ENCODE peak calls at places on chromosomes 7 and 10, in eight cellular contexts. A is lung, R is tibial nerve, Q is endodermal cell, E is choroid plexus epithelial cell, M is stomach, K is heart right ventricle, G is astrocyte of the spinal cord. P is an unnamed sample.

GRCh38 chr10:124414077-124414476 is 4.6 kb downstream of the OAT start:
- DNase-seq in A (no peak), R (no peak), Q (no peak), E (peak), M (no peak), K (no peak), G (peak), P (peak)

GRCh38 chr10:100909506-100910260 is 3.1 kb upstream of the SLF2 start:
- DNase-seq in A (no peak), R (no peak), Q (no peak), E (peak), M (no peak), K (no peak), G (no peak), P (peak)

GRCh38 chr7:82528577-82529305 is 85.2 kb upstream of the CACNA2D1 start:
- DNase-seq in A (no peak), R (no peak), Q (no peak), E (peak), M (no peak), K (no peak), G (peak), P (no peak)

GRCh38 chr7:155408657-155409586 is 49.0 kb upstream of the EN2 start:
- DNase-seq in A (no peak), R (no peak), Q (peak), E (peak), M (no peak), K (no peak), G (no peak), P (no peak)

GRCh38 chr7:134513169-134513752 is 14.1 kb upstream of the AKR1B10 start:
- DNase-seq in A (no peak), R (peak), Q (peak), E (peak), M (peak), K (peak), G (peak), P (peak)

GRCh38 chr7:25894002-25894901 is 257.7 kb upstream of the NFE2L3 start:
- DNase-seq in A (peak), R (no peak), Q (peak), E (peak), M (peak), K (no peak), G (no peak), P (no peak)

GRCh38 chr7:28078036-28078901 is 102.3 kb downstream of the JAZF1 start:
- DNase-seq in A (no peak), R (peak), Q (no peak), E (peak), M (peak), K (peak), G (peak), P (peak)

GRCh38 chr10:239109-239508 is 103.9 kb downstream of the ZMYND11 start:
- DNase-seq in A (no peak), R (no peak), Q (no peak), E (peak), M (no peak), K (no peak), G (peak), P (no peak)

GRCh38 chr7:80496586-80496985 is 15.3 kb downstream of the GNAT3 start:
- DNase-seq in A (no peak), R (no peak), Q (no peak), E (peak), M (no peak), K (no peak), G (peak), P (no peak)

GRCh38 chr7:114630186-114630824 is 215.7 kb downstream of the FOXP2 start:
- DNase-seq in A (no peak), R (no peak), Q (no peak), E (no peak), M (no peak), K (no peak), G (no peak), P (no peak)

GRCh38 chr7:142357953-142358520 is 100.2 kb upstream of the PRSS58 start:
- DNase-seq in A (no peak), R (no peak), Q (peak), E (peak), M (no peak), K (no peak), G (peak), P (peak)

GRCh38 chr7:95396136-95397032 is at the start of gene PON3:
- DNase-seq in A (peak), R (no peak), Q (peak), E (no peak), M (peak), K (peak), G (no peak), P (peak)

GRCh38 chr7:22814261-22815208 is 8.1 kb downstream of the TOMM7 start:
- DNase-seq in A (no peak), R (no peak), Q (no peak), E (peak), M (no peak), K (no peak), G (peak), P (peak)

GRCh38 chr10:13659887-13660544 is 73.3 kb downstream of the PRPF18 start:
- DNase-seq in A (peak), R (peak), Q (peak), E (peak), M (peak), K (peak), G (peak), P (peak)

GRCh38 chr10:31963598-31963980 is 35.0 kb upstream of the ARHGAP12 start:
- DNase-seq in A (no peak), R (no peak), Q (no peak), E (no peak), M (no peak), K (no peak), G (no peak), P (no peak)

GRCh38 chr7:131625817-131626372 is 69.5 kb upstream of the PODXL start:
- DNase-seq in A (no peak), R (no peak), Q (peak), E (peak), M (no peak), K (peak), G (peak), P (peak)

GRCh38 chr10:71694567-71694968 is 25.0 kb downstream of the C10orf105 start:
- DNase-seq in A (peak), R (peak), Q (no peak), E (no peak), M (peak), K (no peak), G (no peak), P (no peak)

DNA sequence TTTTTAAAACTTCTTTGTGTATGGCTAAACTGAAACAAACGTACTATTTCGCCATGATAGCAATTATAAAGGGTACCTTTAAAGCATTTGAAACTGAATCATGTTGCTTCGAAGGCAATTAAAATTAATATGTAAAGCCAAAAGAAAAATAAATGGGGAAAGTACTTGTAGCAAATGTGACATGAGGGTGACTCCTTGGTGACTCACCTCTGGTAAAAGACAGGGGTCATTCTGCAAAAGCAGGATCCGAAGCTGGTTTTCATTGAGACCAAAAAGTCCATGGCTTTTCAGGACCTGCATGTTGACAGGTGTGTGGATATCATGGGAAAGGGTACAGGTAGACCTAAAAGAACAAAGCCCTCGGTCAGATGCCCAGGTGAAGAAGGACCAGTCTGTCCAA is 1.5 kb downstream of the ZC3HAV1L start:
- DNase-seq in A (no peak), R (no peak), Q (no peak), E (no peak), M (no peak), K (no peak), G (no peak), P (no peak)
- H3K4me3 ChIP-seq in A (no peak), R (no peak), Q (no peak), E (peak), M (no peak), K (no peak), G (peak), P (peak)

DNA sequence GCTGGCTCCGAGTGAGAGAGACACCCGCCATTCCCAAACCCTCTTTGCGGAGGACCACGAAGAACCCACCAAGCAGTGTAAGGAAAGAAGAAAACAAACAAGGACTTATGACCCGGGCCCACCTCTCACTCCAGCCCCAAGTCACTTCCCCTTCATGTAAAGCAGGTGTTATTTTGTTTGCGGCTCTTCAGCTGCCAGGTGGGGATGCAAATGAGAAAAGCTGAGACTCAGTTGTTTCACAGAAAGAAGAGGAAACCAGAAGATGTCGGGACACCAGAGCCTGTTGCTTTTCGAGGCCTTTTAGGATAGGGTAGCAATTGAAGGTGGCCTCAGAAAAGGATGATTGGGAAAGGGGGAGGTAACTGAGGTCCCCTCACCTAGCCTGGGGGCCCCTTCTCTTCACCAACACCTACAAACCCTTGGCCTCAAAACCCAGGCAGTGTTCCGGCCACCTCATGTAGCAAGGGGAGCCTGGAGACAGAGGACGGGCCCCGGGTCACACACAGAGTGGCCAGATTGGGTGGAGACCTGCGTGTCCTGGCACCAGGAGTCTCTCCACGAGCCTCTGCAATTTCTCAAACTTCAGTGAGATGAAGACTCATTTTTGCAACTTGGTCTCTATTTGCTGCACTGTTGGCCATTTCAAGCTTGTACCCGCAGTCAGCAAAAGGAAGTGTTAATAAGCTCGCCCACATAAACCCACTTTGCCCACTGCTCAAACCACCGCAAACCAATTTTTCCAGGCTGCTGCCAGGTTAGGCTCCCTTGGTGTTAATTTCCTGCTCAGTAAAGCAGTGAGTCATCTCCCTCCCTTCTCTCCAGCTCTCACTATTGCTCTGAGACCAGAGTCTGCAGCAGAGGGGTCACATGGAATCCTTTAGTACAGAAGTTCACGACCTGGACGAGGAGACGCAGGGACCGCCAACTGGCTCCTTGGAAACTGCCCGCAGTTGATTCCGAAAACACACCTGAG is 45.5 kb downstream of the AOC1 start:
- DNase-seq in A (no peak), R (no peak), Q (no peak), E (peak), M (no peak), K (no peak), G (no peak), P (no peak)
- H3K4me3 ChIP-seq in A (no peak), R (no peak), Q (no peak), E (no peak), M (no peak), K (no peak), G (no peak), P (no peak)

GRCh38 chr10:89217057-89217990 is 10.2 kb upstream of the CH25H start:
- DNase-seq in A (no peak), R (peak), Q (peak), E (peak), M (peak), K (no peak), G (peak), P (peak)
- H3K4me3 ChIP-seq in A (no peak), R (no peak), Q (no peak), E (no peak), M (no peak), K (peak), G (no peak), P (no peak)

GRCh38 chr10:109393425-109393824 is 529.9 kb downstream of the XPNPEP1 start:
- DNase-seq in A (no peak), R (no peak), Q (peak), E (no peak), M (no peak), K (no peak), G (no peak), P (no peak)
- H3K4me3 ChIP-seq in A (no peak), R (no peak), Q (peak), E (no peak), M (no peak), K (no peak), G (no peak), P (no peak)

GRCh38 chr10:5549462-5550249 is 24.9 kb downstream of the CALML3 start:
- DNase-seq in A (no peak), R (no peak), Q (no peak), E (no peak), M (no peak), K (no peak), G (no peak), P (no peak)

GRCh38 chr10:5545778-5546710 is 21.3 kb downstream of the CALML3 start:
- DNase-seq in A (peak), R (peak), Q (peak), E (peak), M (peak), K (peak), G (peak), P (peak)

GRCh38 chr10:5546891-5547683 is 22.3 kb downstream of the CALML3 start:
- DNase-seq in A (peak), R (no peak), Q (peak), E (peak), M (peak), K (no peak), G (peak), P (peak)

GRCh38 chr10:5547684-5547933 is 22.8 kb downstream of the CALML3 start:
- DNase-seq in A (no peak), R (no peak), Q (no peak), E (peak), M (no peak), K (no peak), G (peak), P (peak)

GRCh38 chr10:5547934-5548660 is 23.3 kb downstream of the CALML3 start:
- DNase-seq in A (peak), R (no peak), Q (no peak), E (peak), M (peak), K (no peak), G (peak), P (peak)
- H3K4me3 ChIP-seq in A (no peak), R (peak), Q (no peak), E (no peak), M (peak), K (peak), G (no peak), P (no peak)

GRCh38 chr7:39754326-39755120 is 131.2 kb downstream of the RALA start:
- DNase-seq in A (no peak), R (no peak), Q (peak), E (peak), M (no peak), K (no peak), G (peak), P (peak)
- H3K4me3 ChIP-seq in A (no peak), R (no peak), Q (no peak), E (no peak), M (no peak), K (no peak), G (no peak), P (no peak)

DNA sequence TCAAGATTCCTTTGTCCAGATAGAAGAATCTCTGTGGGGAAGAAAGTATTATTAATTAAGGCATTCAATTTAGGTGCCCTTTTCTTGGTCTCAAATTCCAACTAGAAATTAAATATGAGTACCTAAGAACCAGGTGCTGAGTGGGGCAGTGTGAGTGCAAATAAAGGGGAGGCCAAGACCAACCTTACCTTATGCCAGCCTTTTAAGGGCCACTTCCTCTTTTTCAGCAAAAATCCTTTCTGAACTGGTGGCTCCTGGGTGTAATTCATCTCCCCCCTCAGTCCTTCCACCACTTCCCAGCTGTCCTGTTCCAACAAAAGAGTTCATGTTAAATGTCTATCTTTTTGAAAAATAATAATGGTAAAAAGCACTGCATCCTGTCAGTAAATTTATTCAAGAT is 108.2 kb downstream of the OSBPL3 start:
- DNase-seq in A (no peak), R (no peak), Q (no peak), E (no peak), M (no peak), K (no peak), G (no peak), P (no peak)
- H3K4me3 ChIP-seq in A (no peak), R (no peak), Q (no peak), E (no peak), M (no peak), K (no peak), G (no peak), P (no peak)

DNA sequence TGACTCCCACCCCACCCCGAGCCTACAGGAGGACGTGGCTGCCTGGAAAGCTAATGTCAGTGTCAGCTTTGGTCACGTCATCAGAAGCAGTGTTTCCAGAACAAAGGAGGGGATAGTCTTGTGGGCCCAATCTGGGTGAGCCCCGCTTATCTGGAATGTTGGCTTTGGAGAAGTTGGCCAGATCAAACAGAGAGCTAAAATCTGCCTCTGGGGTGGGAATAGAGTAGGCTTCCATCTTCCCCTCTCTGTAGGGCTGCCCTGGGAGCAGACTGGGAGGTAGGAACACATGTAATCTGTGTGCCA is 32.5 kb downstream of the SRRM3 start:
- DNase-seq in A (no peak), R (no peak), Q (no peak), E (no peak), M (no peak), K (no peak), G (no peak), P (no peak)
- H3K4me3 ChIP-seq in A (no peak), R (no peak), Q (no peak), E (no peak), M (no peak), K (no peak), G (no peak), P (no peak)

P was measured in cardiac fibroblast.